ENCODE peak calls at places on chromosomes 12 and 14, in five cellular contexts. H, R, V, E and K are unnamed samples.

GRCh38 chr14:21617614-21618013 is 17.1 kb downstream of the OR10G2 start:
- DNase-seq in E (no peak), H (no peak), V (peak; percentile 5), R (no peak), K (no peak)

GRCh38 chr12:19972325-19973288 is 395.7 kb upstream of the PDE3A start:
- DNase-seq in E (no peak), V (no peak), R (no peak), H (no peak), K (no peak)

GRCh38 chr12:4269279-4269991 is 4.1 kb upstream of the CCND2 start:
- DNase-seq in H (peak; percentile 68), R (no peak), E (peak; percentile 65), V (peak; percentile 96), K (no peak)

GRCh38 chr14:92729632-92730358 is 18.6 kb downstream of the LGMN start:
- DNase-seq in V (no peak), E (no peak), H (no peak), R (no peak), K (no peak)

GRCh38 chr12:27585739-27586265 is 61.8 kb downstream of the PPFIBP1 start:
- DNase-seq in R (no peak), V (no peak), E (no peak), H (no peak), K (no peak)

GRCh38 chr12:107330901-107331431 is 237.6 kb upstream of the CRY1 start:
- DNase-seq in H (no peak), R (no peak), V (no peak), E (no peak), K (no peak)

GRCh38 chr14:65164068-65164824 is 61.9 kb upstream of the MAX start:
- DNase-seq in E (peak; percentile 58), V (peak; percentile 68), H (peak; percentile 35), R (peak; percentile 51), K (peak; percentile 34)

GRCh38 chr14:35420036-35420811 is 15.7 kb upstream of the NFKBIA start:
- DNase-seq in H (no peak), E (no peak), R (no peak), V (no peak), K (no peak)

GRCh38 chr14:89422181-89422951 is 5.3 kb upstream of the FOXN3 start:
- DNase-seq in R (no peak), H (no peak), E (no peak), V (no peak), K (no peak)

GRCh38 chr14:30417121-30417520 is 141.8 kb upstream of the G2E3 start:
- DNase-seq in H (no peak), E (no peak), R (no peak), V (no peak), K (no peak)

GRCh38 chr14:89256273-89256672 is 160.8 kb downstream of the FOXN3 start:
- DNase-seq in V (no peak), E (no peak), H (no peak), R (no peak), K (no peak)

GRCh38 chr14:97874394-97874793 is 1077.2 kb downstream of the VRK1 start:
- DNase-seq in V (no peak), H (no peak), R (no peak), E (no peak), K (no peak)

GRCh38 chr14:70773182-70773862 is 36.0 kb downstream of the MAP3K9 start:
- DNase-seq in R (no peak), E (no peak), H (no peak), V (no peak), K (no peak)

GRCh38 chr12:29516431-29516875 is 19.0 kb upstream of the OVCH1 start:
- DNase-seq in V (no peak), E (peak; percentile 1), H (no peak), R (no peak), K (no peak)

GRCh38 chr12:125650587-125650986 is 585.4 kb downstream of the AACS start:
- DNase-seq in V (no peak), E (no peak), H (no peak), R (no peak), K (no peak)

GRCh38 chr12:70190252-70191010 is 52.8 kb upstream of the CNOT2 start:
- DNase-seq in R (no peak), E (peak; percentile 44), H (no peak), V (no peak), K (peak; percentile 85)

GRCh38 chr14:94914191-94914590 is 144.3 kb upstream of the GSC start:
- DNase-seq in H (no peak), V (no peak), R (no peak), E (no peak), K (no peak)

GRCh38 chr14:58941666-58942065 is 246.8 kb upstream of the DAAM1 start:
- DNase-seq in V (no peak), H (no peak), R (no peak), E (no peak), K (no peak)

GRCh38 chr12:127987199-127987901 is 279.6 kb upstream of the TMEM132C start:
- DNase-seq in V (no peak), R (no peak), H (no peak), E (no peak), K (no peak)

GRCh38 chr14:51283402-51283825 is 43.4 kb downstream of the TMX1 start:
- DNase-seq in E (peak; percentile 93), V (peak; percentile 90), H (peak; percentile 60), R (peak; percentile 36), K (peak; percentile 66)

GRCh38 chr12:67735868-67736267 is 87.3 kb downstream of the DYRK2 start:
- DNase-seq in H (no peak), R (no peak), V (no peak), E (no peak), K (no peak)

GRCh38 chr14:64953310-64953654 is 10.7 kb upstream of the GPX2 start:
- DNase-seq in E (no peak), V (no peak), H (no peak), R (no peak), K (no peak)

GRCh38 chr14:32657081-32657480 is 281.6 kb upstream of the NPAS3 start:
- DNase-seq in H (no peak), V (no peak), R (no peak), E (no peak), K (no peak)

GRCh38 chr12:90816353-90817089 is 138.5 kb downstream of the CCER1 start:
- DNase-seq in R (no peak), H (no peak), E (peak; percentile 91), V (no peak), K (no peak)

GRCh38 chr14:74239848-74240793 is 872 bp downstream of the VSX2 start:
- DNase-seq in H (no peak), V (peak; percentile 60), E (peak; percentile 11), R (no peak), K (no peak)

GRCh38 chr14:74241611-74242005 is 2.4 kb downstream of the VSX2 start:
- DNase-seq in R (no peak), V (no peak), H (no peak), E (no peak), K (no peak)

GRCh38 chr14:74238974-74239847 is at the start of gene VSX2:
- DNase-seq in H (no peak), R (no peak), V (peak; percentile 84), E (no peak), K (no peak)

GRCh38 chr14:74242055-74243042 is 3.1 kb downstream of the VSX2 start:
- DNase-seq in E (no peak), V (peak; percentile 50), R (no peak), H (no peak), K (no peak)

DNA sequence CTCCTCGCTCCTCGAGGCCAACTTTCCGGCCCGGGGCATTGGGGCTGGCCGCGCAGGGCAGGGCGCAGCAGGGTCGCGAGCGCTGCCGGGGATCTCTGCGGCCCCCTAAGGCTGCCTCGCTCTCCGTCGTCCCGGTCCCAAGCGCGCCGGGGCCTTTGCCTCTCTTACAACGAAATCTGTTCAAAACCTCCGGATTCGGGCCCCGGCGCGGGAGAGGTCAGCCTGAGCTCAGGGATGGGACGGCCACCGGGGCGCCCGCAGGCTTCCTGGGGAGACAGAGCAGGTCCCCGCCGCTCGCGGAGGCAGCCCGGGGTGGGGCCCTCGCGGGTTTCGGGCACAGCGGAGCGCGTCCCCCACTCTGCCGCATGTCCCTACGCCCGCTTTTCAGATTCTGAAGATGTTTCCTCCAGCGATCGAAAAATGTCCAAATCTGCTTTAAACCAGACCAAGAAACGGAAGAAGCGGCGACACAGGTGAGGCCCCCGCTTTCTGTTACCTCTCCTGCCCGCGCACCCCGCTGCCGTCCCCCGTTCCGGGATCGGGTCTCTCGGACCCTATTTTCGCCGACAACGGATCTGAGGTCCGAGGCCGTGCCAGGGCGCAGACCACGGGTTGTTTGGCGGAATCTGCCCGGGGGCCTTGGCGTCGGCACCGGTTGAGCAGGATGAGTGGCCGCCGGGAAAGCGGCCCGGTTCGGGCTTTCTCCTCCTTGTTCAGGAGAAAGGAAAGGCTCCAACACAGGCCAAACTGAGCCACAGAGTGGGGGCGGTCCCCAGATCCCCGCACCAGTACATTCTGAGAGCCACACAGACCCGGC is 1.8 kb downstream of the VSX2 start:
- DNase-seq in E (peak; percentile 14), H (no peak), R (no peak), V (peak; percentile 57), K (no peak)
- TF ChIP-seq EZH2 in E (peak; percentile 95), H (no peak), R (no peak), V (peak; percentile 88), K (peak; percentile 85)

GRCh38 chr14:105060751-105061427 is 4.3 kb downstream of the GPR132 start:
- DNase-seq in E (no peak), H (no peak), V (no peak), R (no peak), K (no peak)
- H3K4me3 ChIP-seq in E (no peak overlapping the region), H (no peak overlapping the region), V (no peak overlapping the region), R (no peak overlapping the region), K (no peak overlapping the region)

GRCh38 chr12:50483488-50483887 is 21.3 kb upstream of the DIP2B start:
- DNase-seq in H (no peak), R (no peak), E (no peak), V (no peak), K (no peak)
- TF ChIP-seq POLR2AphosphoS5 in H (no peak), R (no peak), E (no peak), V (no peak), K (no peak)

DNA sequence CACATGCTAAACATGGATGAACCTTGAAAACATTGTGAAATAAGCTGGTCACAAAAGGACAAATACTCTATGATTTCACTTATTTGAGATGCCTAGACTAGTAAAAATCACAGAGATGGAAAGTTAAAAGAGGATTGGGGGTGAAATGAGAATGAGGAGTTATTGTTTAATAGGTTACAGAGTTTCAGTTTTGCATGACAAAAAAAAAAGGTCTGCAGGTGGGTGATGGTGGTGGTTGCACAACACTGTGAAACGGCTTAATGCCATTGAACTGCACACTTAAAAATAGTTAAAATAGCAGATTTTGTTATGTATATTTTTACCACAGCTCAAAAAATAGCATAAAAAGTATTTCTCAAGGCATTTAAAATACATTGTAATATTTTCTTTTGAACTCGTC is 151.9 kb upstream of the NRXN3 start:
- DNase-seq in R (no peak), E (no peak), H (no peak), V (no peak), K (no peak)
- TF ChIP-seq EZH2 in R (no peak), E (no peak), H (no peak), V (no peak), K (no peak)

GRCh38 chr14:68546839-68547238 is 246.0 kb downstream of the ZFP36L1 start:
- DNase-seq in V (no peak), H (no peak), E (no peak), R (no peak), K (no peak)
- H3K4me3 ChIP-seq in V (no peak overlapping the region), H (no peak overlapping the region), E (no peak overlapping the region), R (no peak overlapping the region), K (no peak overlapping the region)

DNA sequence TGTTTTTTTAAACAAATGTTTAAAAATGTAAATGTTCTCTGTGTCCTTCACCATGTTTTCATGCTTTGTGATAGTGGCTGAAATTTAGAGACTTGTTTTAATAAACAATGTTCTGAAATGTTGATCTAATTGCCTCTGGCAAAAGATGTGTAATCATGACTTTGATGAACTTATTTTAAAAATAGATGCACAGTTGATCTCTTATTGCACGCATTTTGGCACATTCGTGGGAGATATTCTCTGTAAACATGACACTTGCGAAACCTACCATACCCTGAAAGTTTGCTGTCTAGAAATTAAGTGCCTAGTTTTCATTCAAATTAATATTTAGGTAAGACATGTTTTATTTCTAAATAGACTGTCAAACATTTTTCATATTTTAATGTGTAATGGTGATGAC is 119.7 kb upstream of the DNM1L start:
- DNase-seq in V (no peak), R (no peak), E (no peak), H (no peak), K (no peak)
- TF ChIP-seq POLR2AphosphoS5 in V (no peak), R (no peak), E (no peak), H (no peak), K (no peak)